ENCODE peak calls at places on chromosome 11, in seven cellular contexts. N is activated T-helper 1 cell treated with Interleukin-2 at 50 U/mL for 16 hours; Q is activated CD4-positive, alpha-beta T cell treated with anti-CD3 and anti-CD28 coated beads, Interleukin-2, amount 10 ng/mL, durations not matched to agents 7 days and 5 days; A is NCI-H774; M is brain microvascular endothelial cell; Z is MG63; G is stomach. U is an unnamed sample.

GRCh38 chr11:35540526-35540925 is 15.1 kb upstream of the PAMR1 start:
- DNase-seq in M (no peak), G (no peak), Q (no peak), N (no peak), A (no peak), Z (no peak), U (no peak)

GRCh38 chr11:111736191-111736590 is 30.0 kb downstream of the PPP2R1B start:
- DNase-seq in Q (no peak), G (no peak), M (peak), N (no peak), A (no peak), Z (peak), U (no peak)

GRCh38 chr11:32893091-32893946 is 708 bp downstream of the QSER1 start:
- DNase-seq in G (peak), Q (peak), M (peak), N (peak), Z (peak), A (peak), U (peak)

GRCh38 chr11:36268337-36268931 is 20.8 kb downstream of the COMMD9 start:
- DNase-seq in A (no peak), N (no peak), Z (no peak), Q (no peak), G (no peak), M (no peak), U (no peak)

GRCh38 chr11:15233386-15233785 is 118.7 kb downstream of the INSC start:
- DNase-seq in Z (no peak), N (no peak), M (no peak), G (no peak), A (no peak), Q (no peak), U (peak)

GRCh38 chr11:4430060-4430459 is 19.0 kb upstream of the OR52K2 start:
- DNase-seq in Q (no peak), Z (no peak), G (no peak), M (no peak), N (no peak), A (no peak), U (no peak)

GRCh38 chr11:70415642-70416395 is 17.5 kb downstream of the CTTN start:
- DNase-seq in Z (no peak), A (no peak), M (no peak), Q (no peak), G (no peak), N (no peak), U (no peak)

GRCh38 chr11:34358258-34358665 is 452 bp upstream of the ABTB2 start:
- DNase-seq in N (no peak), Z (peak), G (peak), Q (no peak), M (no peak), A (peak), U (peak)

GRCh38 chr11:76391039-76391438 is 9.9 kb downstream of the GVQW3 start:
- DNase-seq in M (no peak), Z (no peak), Q (no peak), G (no peak), A (peak), N (no peak), U (peak)

GRCh38 chr11:60700689-60701508 is 1.5 kb downstream of the MS4A8 start:
- DNase-seq in G (peak), Z (no peak), Q (no peak), N (no peak), A (peak), M (no peak), U (peak)

GRCh38 chr11:126338346-126339055 is 17.0 kb upstream of the ST3GAL4 start:
- DNase-seq in Z (no peak), M (no peak), A (no peak), Q (no peak), G (no peak), N (no peak), U (no peak)

GRCh38 chr11:68890490-68891231 is 13.0 kb downstream of the MRPL21 start:
- DNase-seq in G (peak), A (no peak), N (no peak), M (peak), Z (no peak), Q (no peak), U (peak)

GRCh38 chr11:61837411-61838005 is 9.4 kb downstream of the FADS2 start:
- DNase-seq in A (no peak), Z (no peak), G (no peak), Q (no peak), M (no peak), N (no peak), U (no peak)

GRCh38 chr11:46294365-46295309 is 17.2 kb downstream of the CREB3L1 start:
- DNase-seq in Q (no peak), M (peak), G (peak), N (no peak), Z (peak), A (no peak), U (peak)